ENCODE peak calls at places on chromosomes 13 and 19, in seven cellular contexts. A, X, E, O, W, S and V are unnamed samples.

GRCh38 chr19:36136975-36137686 is 2.7 kb upstream of the CAPNS1 start:
- DNase-seq in A (no peak), X (peak), E (peak), O (peak), W (no peak), S (peak), V (no peak)

GRCh38 chr19:39318071-39318470 is 2.6 kb downstream of the LRFN1 start:
- DNase-seq in A (no peak), X (no peak), E (no peak), O (no peak), W (no peak), S (no peak), V (no peak)

GRCh38 chr13:40061466-40062450 is 406.3 kb downstream of the COG6 start:
- DNase-seq in A (no peak), X (no peak), E (no peak), O (no peak), W (no peak), S (no peak), V (no peak)

GRCh38 chr19:56103027-56103614 is 18.0 kb downstream of the ZNF787 start:
- DNase-seq in A (no peak), X (no peak), E (no peak), O (no peak), W (no peak), S (no peak), V (no peak)

GRCh38 chr19:34998777-34999497 is 1.2 kb upstream of the GRAMD1A start:
- DNase-seq in A (no peak), X (no peak), E (no peak), O (no peak), W (no peak), S (no peak), V (no peak)

GRCh38 chr13:92767468-92767867 is 459.1 kb upstream of the GPC6 start:
- DNase-seq in A (no peak), X (no peak), E (no peak), O (no peak), W (no peak), S (no peak), V (no peak)

GRCh38 chr13:44061876-44062275 is 182.2 kb downstream of the LACC1 start:
- DNase-seq in A (no peak), X (no peak), E (no peak), O (no peak), W (no peak), S (no peak), V (no peak)

GRCh38 chr19:35995655-35995993 is 636 bp downstream of the SDHAF1 start:
- DNase-seq in A (no peak), X (peak), E (peak), O (peak), W (no peak), S (no peak), V (peak)

GRCh38 chr19:18771328-18772242 is 19.5 kb downstream of the COMP start:
- DNase-seq in A (no peak), X (no peak), E (no peak), O (no peak), W (no peak), S (no peak), V (no peak)

GRCh38 chr19:14496029-14496848 is at the start of gene GIPC1:
- DNase-seq in A (peak), X (peak), E (peak), O (peak), W (peak), S (peak), V (peak)

GRCh38 chr13:54206601-54207000 is 1178.0 kb downstream of the OLFM4 start:
- DNase-seq in A (no peak), X (no peak), E (no peak), O (no peak), W (no peak), S (no peak), V (no peak)

GRCh38 chr19:40273469-40274360 is 11.4 kb downstream of the AKT2 start:
- DNase-seq in A (no peak), X (no peak), E (no peak), O (no peak), W (no peak), S (no peak), V (no peak)

GRCh38 chr19:38952395-38953165 is 21.8 kb downstream of the MRPS12 start:
- DNase-seq in A (no peak), X (no peak), E (peak), O (no peak), W (no peak), S (peak), V (no peak)

GRCh38 chr19:46192990-46193650 is 36.4 kb upstream of the IGFL1 start:
- DNase-seq in A (peak), X (no peak), E (peak), O (no peak), W (no peak), S (no peak), V (no peak)

GRCh38 chr19:11181488-11181887 is 15.9 kb downstream of the KANK2 start:
- DNase-seq in A (no peak), X (no peak), E (no peak), O (no peak), W (no peak), S (no peak), V (no peak)

GRCh38 chr19:4367781-4368127 is 24.4 kb downstream of the MPND start:
- DNase-seq in A (no peak), X (no peak), E (no peak), O (no peak), W (no peak), S (no peak), V (no peak)

DNA sequence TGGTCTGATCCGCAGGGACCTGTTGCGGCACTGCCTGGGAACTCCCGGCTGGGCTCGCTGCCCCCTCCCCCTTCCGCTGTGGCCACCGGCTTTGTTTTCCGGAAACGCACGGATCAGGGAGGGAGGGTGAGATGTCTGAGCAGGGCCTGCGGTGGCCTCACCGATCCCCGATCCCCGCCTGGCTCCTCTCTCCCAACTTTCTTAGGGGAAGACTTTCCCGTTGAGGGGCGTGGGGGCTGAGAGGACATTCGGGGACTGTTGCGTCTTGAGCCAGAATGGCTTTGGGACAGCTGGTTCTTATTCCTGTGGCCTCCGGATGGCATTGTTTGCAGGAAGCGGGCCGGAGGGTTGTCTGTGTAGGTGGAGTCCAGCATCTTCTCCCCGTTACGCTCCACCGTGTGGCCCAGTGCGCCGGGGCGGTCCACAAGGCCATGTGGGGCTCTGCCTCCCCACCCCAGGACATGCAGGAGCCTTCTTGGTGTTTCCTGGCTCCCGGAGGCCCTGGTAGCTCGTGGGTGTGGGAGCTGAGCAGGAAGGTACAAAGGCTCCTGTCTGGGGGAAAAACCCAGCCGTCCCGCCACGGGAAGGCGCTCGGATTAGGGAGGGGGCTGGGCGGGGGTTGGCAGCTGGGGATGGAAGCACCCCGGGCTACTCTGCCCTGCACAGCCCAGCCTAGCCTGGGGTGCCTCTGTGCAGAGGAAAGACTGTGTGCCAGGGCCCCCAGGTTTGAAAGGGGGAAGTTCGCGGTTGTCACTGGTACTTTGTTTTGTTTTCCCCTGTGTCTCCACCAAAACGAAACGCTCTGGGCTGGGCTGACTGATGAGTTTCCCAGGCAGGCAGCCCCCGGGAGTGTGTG is 1.3 kb downstream of the CSNK1G2 start:
- DNase-seq in A (peak), X (peak), E (peak), O (peak), W (peak), S (peak), V (peak)
- TF ChIP-seq POLR2A in A (peak), X (no peak), E (no peak), O (no peak), W (peak), S (peak), V (no peak)

DNA sequence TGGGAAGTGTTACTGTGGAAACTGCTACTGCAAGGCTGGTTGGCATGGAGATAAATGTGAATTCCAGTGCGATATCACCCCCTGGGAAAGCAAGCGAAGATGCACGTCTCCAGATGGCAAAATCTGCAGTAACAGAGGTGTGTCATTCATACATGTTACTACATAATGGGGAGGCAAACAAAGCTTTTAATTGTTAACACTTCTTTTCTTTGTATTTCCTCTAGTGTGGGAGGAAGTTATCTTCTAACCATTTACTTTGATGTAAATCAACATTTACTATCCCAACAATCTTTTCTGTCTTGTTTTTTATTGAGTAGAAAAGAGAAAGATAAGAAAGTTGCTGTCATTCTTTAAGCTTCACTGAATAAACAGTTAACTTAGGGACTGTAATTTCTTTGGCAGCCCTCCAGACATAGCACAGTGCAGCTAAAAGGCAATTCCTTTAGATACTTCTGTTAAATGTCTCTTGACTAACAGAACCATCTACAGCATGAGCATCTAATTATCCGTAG is 126.9 kb downstream of the ITGBL1 start:
- DNase-seq in A (no peak), X (peak), E (peak), O (no peak), W (no peak), S (no peak), V (no peak)
- H3K27ac ChIP-seq in A (no peak), X (peak), E (no peak), O (no peak), W (no peak), S (no peak), V (no peak)

GRCh38 chr13:26557393-26558073 is at the start of gene WASF3:
- DNase-seq in A (peak), X (peak), E (peak), O (peak), W (no peak), S (peak), V (peak)
- TF ChIP-seq POLR2A in A (peak), X (peak), E (peak), O (peak), W (no peak), S (no peak), V (no peak)

GRCh38 chr19:7521551-7522071 is 813 bp upstream of the MCOLN1 start:
- DNase-seq in A (no peak), X (no peak), E (no peak), O (no peak), W (no peak), S (no peak), V (no peak)

GRCh38 chr19:7520131-7521051 is 2.0 kb upstream of the MCOLN1 start:
- DNase-seq in A (no peak), X (no peak), E (no peak), O (no peak), W (no peak), S (no peak), V (peak)

GRCh38 chr19:7516878-7517277 is 975 bp downstream of the ZNF358 start:
- DNase-seq in A (no peak), X (no peak), E (no peak), O (no peak), W (no peak), S (no peak), V (no peak)

GRCh38 chr19:7522072-7522922 is at the start of gene MCOLN1:
- DNase-seq in A (peak), X (peak), E (peak), O (peak), W (peak), S (peak), V (peak)

GRCh38 chr19:7519411-7520130 is 2.9 kb upstream of the MCOLN1 start:
- DNase-seq in A (no peak), X (no peak), E (no peak), O (no peak), W (no peak), S (no peak), V (no peak)
- H3K27ac ChIP-seq in A (no peak), X (no peak), E (no peak), O (no peak), W (no peak), S (no peak), V (no peak)

GRCh38 chr13:110575322-110576069 is 14.0 kb upstream of the RAB20 start:
- DNase-seq in A (no peak), X (no peak), E (peak), O (no peak), W (no peak), S (peak), V (no peak)
- TF ChIP-seq POLR2A in A (no peak), X (no peak), E (no peak), O (no peak), W (no peak), S (no peak), V (no peak)